ENCODE peak calls at places on chromosomes 2 and 18, in eight cellular contexts. C, K, A, R, U, I, B and J are unnamed samples.

GRCh38 chr2:159133795-159134194 is 152.7 kb downstream of the WDSUB1 start:
- DNase-seq in C (no peak), K (no peak), A (no peak), R (no peak), U (no peak), I (no peak), B (peak; percentile 65), J (no peak)

GRCh38 chr2:129103922-129104878 is 785.5 kb upstream of the HS6ST1 start:
- DNase-seq in C (no peak), K (no peak), A (no peak), R (no peak), U (no peak), I (no peak), B (no peak), J (no peak)

GRCh38 chr2:42040643-42041277 is 7.1 kb upstream of the PKDCC start:
- DNase-seq in C (no peak), K (no peak), A (no peak), R (no peak), U (no peak), I (no peak), B (no peak), J (no peak)

GRCh38 chr2:54429055-54429454 is 27.1 kb upstream of the SPTBN1 start:
- DNase-seq in C (no peak), K (no peak), A (no peak), R (no peak), U (no peak), I (no peak), B (no peak), J (no peak)

GRCh38 chr2:6723865-6724571 is 141.7 kb downstream of the CMPK2 start:
- DNase-seq in C (no peak), K (no peak), A (no peak), R (no peak), U (no peak), I (no peak), B (no peak), J (no peak)

GRCh38 chr2:208326016-208326415 is 60.0 kb downstream of the PIKFYVE start:
- DNase-seq in C (no peak), K (peak; percentile 4), A (no peak), R (no peak), U (no peak), I (no peak), B (peak; percentile 16), J (no peak)

GRCh38 chr18:36096955-36097354 is 29.6 kb upstream of the RPRD1A start:
- DNase-seq in C (no peak), K (no peak), A (no peak), R (no peak), U (no peak), I (no peak), B (no peak), J (no peak)

GRCh38 chr2:240893363-240893828 is 2.6 kb downstream of the MAB21L4 start:
- DNase-seq in C (no peak), K (no peak), A (no peak), R (no peak), U (peak; percentile 63), I (no peak), B (no peak), J (no peak)

GRCh38 chr2:65364986-65365733 is 67.2 kb downstream of the SPRED2 start:
- DNase-seq in C (no peak), K (no peak), A (no peak), R (no peak), U (no peak), I (no peak), B (no peak), J (no peak)

GRCh38 chr2:161873689-161874088 is 200.3 kb downstream of the DPP4 start:
- DNase-seq in C (no peak), K (no peak), A (no peak), R (no peak), U (no peak), I (no peak), B (no peak), J (no peak)